ENCODE peak calls at places on chromosome 13, in seven cellular contexts. C, A, J, X, M, Q and T are unnamed samples.

GRCh38 chr13:46578590-46578975 is 25.6 kb downstream of the LRCH1 start:
- DNase-seq in C (no peak), A (no peak), J (no peak), X (no peak), M (no peak), Q (no peak), T (no peak)

GRCh38 chr13:113584870-113585671 is 518 bp downstream of the TFDP1 start:
- DNase-seq in C (no peak), A (peak), J (no peak), X (peak), M (no peak), Q (no peak), T (no peak)

GRCh38 chr13:21060063-21060826 is 1.1 kb downstream of the LATS2 start:
- DNase-seq in C (peak), A (no peak), J (no peak), X (no peak), M (no peak), Q (no peak), T (no peak)

GRCh38 chr13:101397742-101398141 is 18.6 kb downstream of the NALCN start:
- DNase-seq in C (no peak), A (no peak), J (no peak), X (no peak), M (no peak), Q (peak), T (no peak)

GRCh38 chr13:104773775-104774174 is 1707.6 kb upstream of the SLC10A2 start:
- DNase-seq in C (no peak), A (peak), J (no peak), X (peak), M (no peak), Q (no peak), T (no peak)

GRCh38 chr13:67228909-67229308 is 1.2 kb downstream of the PCDH9 start:
- DNase-seq in C (no peak), A (no peak), J (no peak), X (peak), M (no peak), Q (no peak), T (no peak)

GRCh38 chr13:78978381-78978998 is 319.5 kb upstream of the OBI1 start:
- DNase-seq in C (peak), A (peak), J (no peak), X (peak), M (peak), Q (peak), T (peak)

GRCh38 chr13:93496985-93497673 is 270.5 kb downstream of the GPC6 start:
- DNase-seq in C (no peak), A (no peak), J (no peak), X (no peak), M (peak), Q (no peak), T (peak)

GRCh38 chr13:40790232-40790631 is 821 bp downstream of the SLC25A15 start:
- DNase-seq in C (no peak), A (no peak), J (no peak), X (peak), M (no peak), Q (no peak), T (no peak)

GRCh38 chr13:29713841-29714240 is 118.4 kb upstream of the SLC7A1 start:
- DNase-seq in C (no peak), A (no peak), J (no peak), X (peak), M (no peak), Q (no peak), T (no peak)

GRCh38 chr13:94384217-94384905 is 95.1 kb downstream of the DCT start:
- DNase-seq in C (no peak), A (no peak), J (no peak), X (no peak), M (no peak), Q (no peak), T (no peak)

GRCh38 chr13:77345150-77345780 is 18.4 kb upstream of the MYCBP2 start:
- DNase-seq in C (no peak), A (no peak), J (peak), X (peak), M (peak), Q (no peak), T (no peak)

GRCh38 chr13:45847554-45848224 is 3.9 kb downstream of the SIAH3 start:
- DNase-seq in C (no peak), A (peak), J (no peak), X (peak), M (peak), Q (no peak), T (no peak)

GRCh38 chr13:32314968-32315254 is 252 bp downstream of the ZAR1L start:
- DNase-seq in C (no peak), A (peak), J (no peak), X (peak), M (no peak), Q (no peak), T (no peak)

GRCh38 chr13:85366759-85367417 is 432.3 kb downstream of the SLITRK6 start:
- DNase-seq in C (no peak), A (no peak), J (no peak), X (no peak), M (no peak), Q (no peak), T (no peak)

GRCh38 chr13:39415403-39415802 is 187.6 kb downstream of the LHFPL6 start:
- DNase-seq in C (peak), A (no peak), J (no peak), X (peak), M (peak), Q (no peak), T (peak)

GRCh38 chr13:95676100-95676774 is 702 bp upstream of the DNAJC3 start:
- DNase-seq in C (peak), A (peak), J (no peak), X (peak), M (peak), Q (no peak), T (no peak)

GRCh38 chr13:97226788-97227627 is 4.9 kb downstream of the MBNL2 start:
- DNase-seq in C (no peak), A (peak), J (no peak), X (peak), M (no peak), Q (no peak), T (no peak)

GRCh38 chr13:51894239-51894638 is 32.5 kb downstream of the CCDC70 start:
- DNase-seq in C (no peak), A (no peak), J (no peak), X (peak), M (no peak), Q (no peak), T (no peak)

GRCh38 chr13:55199132-55199531 is 1941.6 kb upstream of the PRR20A start:
- DNase-seq in C (no peak), A (no peak), J (no peak), X (no peak), M (no peak), Q (no peak), T (no peak)

GRCh38 chr13:108560092-108560491 is 69.3 kb upstream of the MYO16 start:
- DNase-seq in C (peak), A (no peak), J (no peak), X (no peak), M (no peak), Q (no peak), T (no peak)

GRCh38 chr13:96652506-96652905 is 341.8 kb downstream of the OXGR1 start:
- DNase-seq in C (no peak), A (no peak), J (no peak), X (no peak), M (no peak), Q (no peak), T (no peak)

GRCh38 chr13:98977568-98978270 is at the start of gene DOCK9:
- DNase-seq in C (peak), A (no peak), J (no peak), X (no peak), M (no peak), Q (no peak), T (peak)

GRCh38 chr13:28558567-28558966 is 63.6 kb upstream of the FLT1 start:
- DNase-seq in C (no peak), A (no peak), J (no peak), X (no peak), M (no peak), Q (no peak), T (peak)

GRCh38 chr13:48222358-48223015 is 10.5 kb upstream of the ITM2B start:
- DNase-seq in C (no peak), A (no peak), J (no peak), X (no peak), M (no peak), Q (no peak), T (no peak)

GRCh38 chr13:64075543-64076271 is 2660.1 kb upstream of the PCDH20 start:
- DNase-seq in C (no peak), A (no peak), J (no peak), X (no peak), M (no peak), Q (no peak), T (no peak)

GRCh38 chr13:48304132-48304876 is 753 bp downstream of the RB1 start:
- DNase-seq in C (peak), A (peak), J (no peak), X (peak), M (no peak), Q (no peak), T (no peak)

GRCh38 chr13:19818223-19818842 is 35.6 kb upstream of the PSPC1 start:
- DNase-seq in C (peak), A (peak), J (no peak), X (peak), M (no peak), Q (no peak), T (no peak)

GRCh38 chr13:83536153-83536552 is 346.1 kb downstream of the SLITRK1 start:
- DNase-seq in C (no peak), A (no peak), J (no peak), X (no peak), M (no peak), Q (no peak), T (no peak)